ENCODE peak calls at places on chromosome 15, in eight cellular contexts. C is foreskin fibroblast, M is AG04450, V is dorsolateral prefrontal cortex, P is brain microvascular endothelial cell, E is keratinocyte, D is ovary, U is OCI-LY7. H is an unnamed sample.

GRCh38 chr15:62953496-62953895 is 89.1 kb upstream of the TPM1 start:
- DNase-seq in P (no peak), V (no peak), M (no peak), D (no peak), C (no peak), E (no peak), U (no peak), H (no peak)

GRCh38 chr15:32041294-32041693 is 11.0 kb downstream of the CHRNA7 start:
- DNase-seq in P (no peak), C (no peak), E (no peak), M (no peak), U (no peak), V (no peak), D (no peak), H (no peak)

GRCh38 chr15:80160570-80161156 is 7.9 kb downstream of the FAH start:
- DNase-seq in D (no peak), P (peak), E (peak), U (peak), V (peak), C (peak), M (peak), H (peak)

GRCh38 chr15:67850995-67851535 is 11.2 kb upstream of the RNU6-1 start:
- DNase-seq in C (no peak), E (no peak), P (no peak), D (no peak), U (peak), V (no peak), M (no peak), H (no peak)

GRCh38 chr15:35583863-35584528 is 38.0 kb upstream of the DPH6 start:
- DNase-seq in V (no peak), D (no peak), P (no peak), C (no peak), E (no peak), U (no peak), M (no peak), H (no peak)

GRCh38 chr15:36191459-36191858 is 388.0 kb upstream of the CDIN1 start:
- DNase-seq in M (no peak), E (no peak), V (no peak), D (no peak), C (no peak), U (no peak), P (no peak), H (no peak)

GRCh38 chr15:95760508-95760907 is 570.0 kb upstream of the NR2F2 start:
- DNase-seq in E (no peak), C (peak), U (no peak), M (no peak), P (no peak), D (peak), V (no peak), H (peak)

GRCh38 chr15:71409541-71409940 is 294.3 kb downstream of the THSD4 start:
- DNase-seq in M (no peak), D (no peak), P (no peak), V (no peak), C (no peak), E (no peak), U (no peak), H (no peak)

GRCh38 chr15:80835338-80835737 is 56.2 kb downstream of the CEMIP start:
- DNase-seq in D (peak), V (no peak), C (no peak), P (no peak), M (no peak), E (no peak), U (no peak), H (no peak)

GRCh38 chr15:33242669-33243191 is 48.2 kb upstream of the FMN1 start:
- DNase-seq in D (no peak), M (no peak), U (peak), P (peak), V (no peak), C (no peak), E (no peak), H (no peak)
- TF ChIP-seq CTCF in D (no peak), M (peak), U (peak), P (peak), V (peak), C (peak), E (peak), H (peak)

GRCh38 chr15:57746752-57747151 is 40.2 kb downstream of the POLR2M start:
- DNase-seq in C (no peak), U (no peak), M (no peak), P (no peak), V (no peak), E (no peak), D (no peak), H (no peak)

GRCh38 chr15:57740048-57740447 is 33.5 kb downstream of the POLR2M start:
- DNase-seq in C (no peak), P (no peak), V (no peak), E (no peak), D (no peak), U (no peak), M (no peak), H (no peak)

GRCh38 chr15:57741089-57741488 is 34.6 kb downstream of the POLR2M start:
- DNase-seq in D (no peak), E (no peak), C (no peak), M (no peak), V (no peak), U (no peak), P (no peak), H (no peak)

GRCh38 chr15:57747206-57747605 is 40.7 kb downstream of the POLR2M start:
- DNase-seq in C (no peak), P (no peak), U (no peak), V (no peak), E (no peak), D (no peak), M (no peak), H (peak)

DNA sequence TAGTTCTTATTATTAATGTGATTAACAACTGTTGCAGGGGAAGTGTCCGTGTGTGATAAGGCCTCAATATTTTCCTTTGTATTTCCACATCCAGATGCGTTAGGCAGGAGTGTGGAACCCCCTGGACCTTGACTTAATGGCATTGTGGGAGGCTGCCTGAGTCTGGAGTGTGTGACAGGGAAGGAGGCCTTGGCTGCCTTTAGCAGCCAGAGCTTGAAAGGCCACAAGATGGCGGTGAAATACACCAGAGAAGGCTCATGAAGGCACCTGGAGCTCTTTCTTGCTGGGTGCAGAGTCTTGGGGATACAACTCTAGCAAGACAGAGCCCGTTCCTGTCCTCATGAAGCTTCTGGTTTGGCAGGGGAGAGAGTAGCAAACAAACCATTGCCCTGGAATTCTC is 36.9 kb downstream of the POLR2M start:
- DNase-seq in U (peak), D (no peak), P (no peak), M (no peak), V (no peak), C (no peak), E (no peak), H (no peak)
- TF ChIP-seq CTCF in U (peak), D (no peak), P (peak), M (no peak), V (no peak), C (peak), E (no peak), H (no peak)

GRCh38 chr15:59647085-59647484 is 10.2 kb downstream of the GTF2A2 start:
- DNase-seq in U (no peak), D (no peak), P (no peak), V (no peak), M (no peak), E (no peak), C (no peak), H (no peak)

GRCh38 chr15:59644757-59645156 is 12.6 kb downstream of the GTF2A2 start:
- DNase-seq in P (no peak), M (no peak), V (no peak), C (no peak), U (no peak), E (no peak), D (no peak), H (no peak)

GRCh38 chr15:59646271-59646670 is 11.0 kb downstream of the GTF2A2 start:
- DNase-seq in U (no peak), D (no peak), P (no peak), M (no peak), E (no peak), V (no peak), C (no peak), H (no peak)

GRCh38 chr15:59642351-59642750 is 15.0 kb downstream of the GTF2A2 start:
- DNase-seq in U (no peak), E (no peak), D (no peak), M (no peak), P (no peak), V (no peak), C (no peak), H (no peak)
- TF ChIP-seq CTCF in U (peak), E (no peak), D (no peak), M (no peak), P (no peak), V (no peak), C (no peak), H (no peak)

GRCh38 chr15:84081391-84082168 is 154.0 kb upstream of the GOLGA6L4 start:
- DNase-seq in E (no peak), U (no peak), D (no peak), P (no peak), V (no peak), M (no peak), C (no peak), H (no peak)

GRCh38 chr15:84079885-84080777 is 155.4 kb upstream of the GOLGA6L4 start:
- DNase-seq in M (no peak), P (no peak), C (peak), U (peak), V (peak), D (peak), E (no peak), H (no peak)

GRCh38 chr15:84082739-84083138 is 152.8 kb upstream of the GOLGA6L4 start:
- DNase-seq in D (no peak), U (no peak), E (no peak), M (no peak), V (no peak), C (no peak), P (no peak), H (no peak)
- TF ChIP-seq CTCF in D (no peak), U (no peak), E (no peak), M (no peak), V (no peak), C (no peak), P (no peak), H (no peak)

DNA sequence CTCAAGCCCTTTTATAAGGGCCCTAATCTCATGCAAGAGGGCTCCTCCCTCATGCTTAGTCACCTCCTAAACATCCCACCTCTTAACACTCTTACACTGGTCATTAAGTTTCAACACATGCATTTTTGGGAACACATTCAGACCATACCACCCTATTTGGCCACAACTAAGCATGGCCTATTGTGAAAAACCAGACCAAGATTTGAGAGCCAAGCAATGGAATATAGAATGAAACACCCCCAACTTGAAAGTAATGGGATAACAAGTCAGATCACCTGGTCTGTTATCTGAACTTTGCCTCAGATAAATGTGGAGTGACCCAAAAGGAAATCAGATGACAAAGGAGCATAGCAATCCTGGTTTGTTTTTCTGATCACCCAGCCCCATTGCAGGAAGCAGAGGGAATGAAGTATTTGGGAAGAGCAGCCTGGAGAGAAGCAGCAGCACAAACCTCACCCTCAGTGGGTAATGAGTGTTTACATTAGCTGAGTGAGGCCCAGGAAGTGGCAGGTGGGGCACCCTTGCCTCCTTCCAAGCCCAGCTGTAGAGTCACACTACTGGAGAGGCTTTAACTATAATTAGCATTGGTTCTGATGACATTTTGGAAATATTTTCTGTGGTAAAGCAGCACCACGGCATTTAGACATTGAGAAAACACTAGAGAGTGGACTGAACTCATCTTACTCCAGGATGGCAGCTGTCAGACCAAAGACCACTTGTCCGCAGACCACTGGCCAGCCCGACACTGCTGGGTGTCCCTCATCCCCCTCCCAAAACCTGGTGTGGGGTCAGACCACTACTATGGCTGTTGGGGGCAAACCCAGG is 48.8 kb upstream of the PRTG start:
- DNase-seq in M (no peak), C (peak), E (no peak), V (no peak), U (no peak), P (peak), D (no peak), H (no peak)
- TF ChIP-seq CTCF in M (no peak), C (no peak), E (no peak), V (no peak), U (no peak), P (no peak), D (no peak), H (no peak)

GRCh38 chr15:40754883-40755815 is at the start of gene RMDN3:
- DNase-seq in M (peak), P (peak), E (no peak), C (peak), V (peak), U (peak), D (peak), H (peak)
- TF ChIP-seq CTCF in M (no peak), P (no peak), E (no peak), C (no peak), V (peak), U (no peak), D (peak), H (no peak)

GRCh38 chr15:28881170-28881569 is 4.6 kb upstream of the APBA2 start:
- DNase-seq in C (no peak), E (no peak), U (no peak), M (no peak), P (no peak), D (no peak), V (no peak), H (no peak)
- TF ChIP-seq CTCF in C (no peak), E (no peak), U (no peak), M (peak), P (peak), D (no peak), V (no peak), H (no peak)

GRCh38 chr15:69608661-69609060 is 156.0 kb downstream of the RPLP1 start:
- DNase-seq in C (no peak), D (no peak), P (no peak), V (no peak), E (no peak), M (no peak), U (no peak), H (no peak)
- TF ChIP-seq CTCF in C (no peak), D (no peak), P (no peak), V (no peak), E (no peak), M (no peak), U (no peak), H (no peak)

H was measured in natural killer cell.